ENCODE peak calls at places on chromosomes 1 and 21, in five cellular contexts. F is Calu3, Z is Karpas-422, R is IMR-90, X is neural progenitor cell. P is an unnamed sample.

GRCh38 chr1:62905309-62905708 is 121.4 kb downstream of the ATG4C start:
- DNase-seq in F (no peak), Z (no peak), R (no peak), X (no peak), P (no peak)

GRCh38 chr1:59994302-59995198 is 68.0 kb upstream of the CYP2J2 start:
- DNase-seq in F (no peak), Z (no peak), R (no peak), X (no peak), P (no peak)

GRCh38 chr1:1826356-1827088 is 48.3 kb upstream of the NADK start:
- DNase-seq in F (no peak), Z (no peak), R (no peak), X (no peak), P (no peak)

GRCh38 chr1:100631015-100631521 is 88.5 kb upstream of the VCAM1 start:
- DNase-seq in F (no peak), Z (no peak), R (peak; percentile 95), X (no peak), P (no peak)

GRCh38 chr1:48870596-48870995 is 93.9 kb upstream of the BEND5 start:
- DNase-seq in F (peak; percentile 32), Z (peak; percentile 61), R (no peak), X (peak; percentile 51), P (no peak)

GRCh38 chr1:156970017-156970416 is 49.6 kb downstream of the LRRC71 start:
- DNase-seq in F (no peak), Z (no peak), R (peak; percentile 4), X (no peak), P (no peak)

GRCh38 chr21:43884861-43885370 is 19.9 kb downstream of the AGPAT3 start:
- DNase-seq in F (no peak), Z (no peak), R (no peak), X (no peak), P (no peak)

GRCh38 chr1:60695633-60696032 is 386.7 kb upstream of the NFIA start:
- DNase-seq in F (no peak), Z (no peak), R (no peak), X (no peak), P (no peak)

GRCh38 chr1:53639251-53639721 is 99.7 kb downstream of the GLIS1 start:
- DNase-seq in F (peak; percentile 34), Z (no peak), R (peak; percentile 68), X (no peak), P (no peak)

GRCh38 chr1:180098242-180098995 is 56.2 kb upstream of the QSOX1 start:
- DNase-seq in F (no peak), Z (no peak), R (peak; percentile 95), X (no peak), P (no peak)

GRCh38 chr1:41350055-41350378 is 11.2 kb upstream of the FOXO6 start:
- DNase-seq in F (no peak), Z (no peak), R (no peak), X (no peak), P (no peak)

GRCh38 chr1:225866061-225866844 is 15.9 kb downstream of the TMEM63A start:
- DNase-seq in F (no peak), Z (no peak), R (peak; percentile 88), X (no peak), P (no peak)

GRCh38 chr1:47584249-47584648 is 146.4 kb downstream of the FOXD2 start:
- DNase-seq in F (no peak), Z (no peak), R (no peak), X (no peak), P (no peak)

GRCh38 chr1:113681596-113682337 is 77.5 kb downstream of the PHTF1 start:
- DNase-seq in F (no peak), Z (no peak), R (no peak), X (no peak), P (no peak)

GRCh38 chr21:41615613-41616012 is 107.7 kb upstream of the TMPRSS2 start:
- DNase-seq in F (no peak), Z (no peak), R (peak; percentile 99), X (no peak), P (no peak)

GRCh38 chr1:183739082-183739481 is 65.8 kb upstream of the RGL1 start:
- DNase-seq in F (no peak), Z (no peak), R (no peak), X (no peak), P (no peak)

GRCh38 chr21:43691801-43692200 is 27.1 kb upstream of the PDXK start:
- DNase-seq in F (no peak), Z (no peak), R (no peak), X (no peak), P (no peak)

GRCh38 chr1:47582891-47583608 is 145.2 kb downstream of the FOXD2 start:
- DNase-seq in F (no peak), Z (no peak), R (no peak), X (no peak), P (peak; percentile 21)

GRCh38 chr1:14498839-14499238 is 99.6 kb upstream of the KAZN start:
- DNase-seq in F (no peak), Z (no peak), R (no peak), X (no peak), P (no peak)

GRCh38 chr1:215517441-215517891 is 49.6 kb upstream of the KCTD3 start:
- DNase-seq in F (peak; percentile 32), Z (peak; percentile 44), R (peak; percentile 91), X (peak; percentile 28), P (no peak)

GRCh38 chr1:40661678-40662077 is 3.8 kb downstream of the RIMS3 start:
- DNase-seq in F (no peak), Z (no peak), R (no peak), X (no peak), P (no peak)

GRCh38 chr1:8083739-8084484 is 57.8 kb upstream of the ERRFI1 start:
- DNase-seq in F (no peak), Z (no peak), R (peak; percentile 90), X (peak; percentile 16), P (no peak)

GRCh38 chr1:53406551-53407235 is 52.5 kb upstream of the DMRTB1 start:
- DNase-seq in F (no peak), Z (no peak), R (no peak), X (no peak), P (no peak)

GRCh38 chr1:183884512-183884911 is 79.6 kb downstream of the RGL1 start:
- DNase-seq in F (no peak), Z (no peak), R (no peak), X (no peak), P (no peak)

GRCh38 chr1:46171872-46172271 is 3.0 kb upstream of the TSPAN1 start:
- DNase-seq in F (peak; percentile 90), Z (no peak), R (no peak), X (no peak), P (peak; percentile 63)

GRCh38 chr1:161491472-161491871 is 13.8 kb upstream of the FCGR2A start:
- DNase-seq in F (no peak), Z (no peak), R (no peak), X (no peak), P (no peak)

GRCh38 chr1:83860506-83861221 is 138.3 kb downstream of the TTLL7 start:
- DNase-seq in F (peak; percentile 93), Z (peak; percentile 75), R (no peak), X (peak; percentile 81), P (peak; percentile 76)

GRCh38 chr21:17479606-17480005 is 33.2 kb upstream of the CXADR start:
- DNase-seq in F (no peak), Z (no peak), R (no peak), X (no peak), P (no peak)